ENCODE peak calls at places on chromosome 17, in six cellular contexts. L is lower lobe of right lung, A is IMR-90, B is mucosa of descending colon, H is breast epithelium, S is Caco-2. Y is an unnamed sample.

GRCh38 chr17:82647593-82648164 is 565 bp downstream of the WDR45B start:
- DNase-seq in L (no peak), A (no peak), B (peak), H (no peak), S (peak), Y (no peak)

GRCh38 chr17:19978206-19978802 is 676 bp upstream of the AKAP10 start:
- DNase-seq in L (peak), A (no peak), B (no peak), H (no peak), S (no peak), Y (no peak)

GRCh38 chr17:53193044-53193443 is 629.7 kb upstream of the KIF2B start:
- DNase-seq in L (no peak), A (no peak), B (no peak), H (no peak), S (no peak), Y (no peak)

GRCh38 chr17:71963791-71964190 is 157.0 kb upstream of the SOX9 start:
- DNase-seq in L (no peak), A (no peak), B (no peak), H (no peak), S (no peak), Y (no peak)

GRCh38 chr17:8935194-8935593 is 30.3 kb downstream of the PIK3R5 start:
- DNase-seq in L (peak), A (no peak), B (no peak), H (no peak), S (no peak), Y (peak)

GRCh38 chr17:10169274-10169673 is 29.1 kb downstream of the GAS7 start:
- DNase-seq in L (no peak), A (no peak), B (no peak), H (no peak), S (no peak), Y (no peak)

GRCh38 chr17:75845058-75845711 is 981 bp upstream of the UNC13D start:
- DNase-seq in L (peak), A (peak), B (peak), H (peak), S (peak), Y (peak)

GRCh38 chr17:67680445-67681224 is 37.1 kb upstream of the NOL11 start:
- DNase-seq in L (no peak), A (no peak), B (no peak), H (no peak), S (no peak), Y (no peak)

GRCh38 chr17:50871369-50871768 is 5.2 kb upstream of the TOB1 start:
- DNase-seq in L (no peak), A (no peak), B (no peak), H (no peak), S (no peak), Y (no peak)

GRCh38 chr17:1398900-1399299 is 1.1 kb downstream of the YWHAE start:
- DNase-seq in L (no peak), A (peak), B (no peak), H (no peak), S (no peak), Y (peak)

GRCh38 chr17:55463600-55463999 is 42.0 kb upstream of the MMD start:
- DNase-seq in L (no peak), A (no peak), B (no peak), H (no peak), S (no peak), Y (no peak)

GRCh38 chr17:57739402-57740224 is 5.5 kb downstream of the CCDC182 start:
- DNase-seq in L (no peak), A (no peak), B (no peak), H (no peak), S (peak), Y (peak)

GRCh38 chr17:81536299-81537290 is 8.4 kb downstream of the FSCN2 start:
- DNase-seq in L (no peak), A (peak), B (no peak), H (no peak), S (no peak), Y (peak)

GRCh38 chr17:63082952-63083351 is 116.9 kb downstream of the TANC2 start:
- DNase-seq in L (no peak), A (peak), B (no peak), H (no peak), S (no peak), Y (peak)

GRCh38 chr17:56598471-56598870 is 5.0 kb downstream of the NOG start:
- DNase-seq in L (no peak), A (peak), B (no peak), H (no peak), S (no peak), Y (peak)

GRCh38 chr17:46862949-46863348 is 11.6 kb downstream of the WNT9B start:
- DNase-seq in L (no peak), A (no peak), B (no peak), H (no peak), S (no peak), Y (no peak)

GRCh38 chr17:3866269-3866668 is 20.2 kb upstream of the NCBP3 start:
- DNase-seq in L (peak), A (no peak), B (no peak), H (no peak), S (no peak), Y (no peak)

GRCh38 chr17:72102366-72102765 is 18.5 kb upstream of the SOX9 start:
- DNase-seq in L (no peak), A (no peak), B (no peak), H (no peak), S (no peak), Y (no peak)

GRCh38 chr17:54992797-54993639 is 24.5 kb downstream of the STXBP4 start:
- DNase-seq in L (no peak), A (peak), B (no peak), H (no peak), S (peak), Y (peak)

GRCh38 chr17:19248149-19248922 is 11.2 kb downstream of the EPN2 start:
- DNase-seq in L (no peak), A (no peak), B (no peak), H (no peak), S (no peak), Y (no peak)

GRCh38 chr17:75346906-75347305 is 57.7 kb upstream of the SLC25A19 start:
- DNase-seq in L (no peak), A (peak), B (no peak), H (no peak), S (peak), Y (no peak)

GRCh38 chr17:31935512-31935911 is 1.3 kb upstream of the SUZ12 start:
- DNase-seq in L (no peak), A (no peak), B (no peak), H (no peak), S (no peak), Y (no peak)

GRCh38 chr17:50675190-50675589 is 32.5 kb downstream of the ANKRD40 start:
- DNase-seq in L (no peak), A (no peak), B (no peak), H (peak), S (no peak), Y (no peak)

GRCh38 chr17:75078097-75079022 is 9.4 kb upstream of the SLC16A5 start:
- DNase-seq in L (peak), A (peak), B (peak), H (no peak), S (peak), Y (peak)

GRCh38 chr17:47895254-47895855 is 681 bp upstream of the SP2 start:
- DNase-seq in L (peak), A (peak), B (peak), H (no peak), S (no peak), Y (peak)

GRCh38 chr17:1644493-1645206 is 882 bp downstream of the SCARF1 start:
- DNase-seq in L (no peak), A (peak), B (no peak), H (no peak), S (no peak), Y (no peak)

GRCh38 chr17:54882371-54882770 is 18.3 kb upstream of the TOM1L1 start:
- DNase-seq in L (no peak), A (no peak), B (no peak), H (no peak), S (no peak), Y (no peak)

GRCh38 chr17:8700546-8700945 is 44.1 kb downstream of the CCDC42 start:
- DNase-seq in L (no peak), A (no peak), B (no peak), H (no peak), S (no peak), Y (no peak)

GRCh38 chr17:27529230-27529796 is 73.1 kb downstream of the KSR1 start:
- DNase-seq in L (peak), A (peak), B (no peak), H (no peak), S (no peak), Y (peak)

GRCh38 chr17:83099570-83100181 is 20.3 kb downstream of the METRNL start:
- DNase-seq in L (no peak), A (no peak), B (peak), H (no peak), S (no peak), Y (peak)

GRCh38 chr17:62704381-62704971 is 77.0 kb downstream of the MRC2 start:
- DNase-seq in L (no peak), A (peak), B (peak), H (no peak), S (peak), Y (peak)

GRCh38 chr17:574061-574460 is 140.6 kb downstream of the VPS53 start:
- DNase-seq in L (no peak), A (peak), B (no peak), H (no peak), S (no peak), Y (peak)

GRCh38 chr17:17387017-17387416 is 83.8 kb downstream of the NT5M start:
- DNase-seq in L (no peak), A (no peak), B (peak), H (no peak), S (peak), Y (no peak)

GRCh38 chr17:17386143-17386800 is 83.1 kb downstream of the NT5M start:
- DNase-seq in L (no peak), A (no peak), B (no peak), H (no peak), S (no peak), Y (no peak)

GRCh38 chr17:17388657-17389496 is 85.7 kb downstream of the NT5M start:
- DNase-seq in L (no peak), A (no peak), B (no peak), H (no peak), S (no peak), Y (no peak)

GRCh38 chr17:17385502-17385901 is 82.3 kb downstream of the NT5M start:
- DNase-seq in L (no peak), A (no peak), B (no peak), H (no peak), S (no peak), Y (no peak)

GRCh38 chr17:17387461-17388362 is 84.5 kb downstream of the NT5M start:
- DNase-seq in L (peak), A (no peak), B (peak), H (no peak), S (peak), Y (no peak)
- TF ChIP-seq CTCF in L (peak), A (no peak), B (peak), H (peak), S (peak), Y (peak)

GRCh38 chr17:40540448-40540847 is 24.8 kb downstream of the CCR7 start:
- DNase-seq in L (no peak), A (no peak), B (peak), H (no peak), S (no peak), Y (no peak)
- H3K4me3 ChIP-seq in L (no peak), A (no peak), B (no peak), H (no peak), S (no peak), Y (no peak)

GRCh38 chr17:44205962-44206824 is 6.5 kb upstream of the ATXN7L3 start:
- DNase-seq in L (no peak), A (no peak), B (no peak), H (no peak), S (peak), Y (no peak)
- TF ChIP-seq CTCF in L (no peak), A (peak), B (no peak), H (no peak), S (no peak), Y (peak)

GRCh38 chr17:77444653-77445029 is 303.9 kb downstream of the SEC14L1 start:
- DNase-seq in L (no peak), A (peak), B (no peak), H (no peak), S (no peak), Y (peak)
- H3K4me3 ChIP-seq in L (no peak), A (no peak), B (no peak), H (no peak), S (no peak), Y (no peak)

GRCh38 chr17:73189417-73190099 is 3.3 kb upstream of the COG1 start:
- DNase-seq in L (no peak), A (peak), B (no peak), H (no peak), S (peak), Y (peak)
- TF ChIP-seq CTCF in L (peak), A (peak), B (no peak), H (peak), S (peak), Y (peak)

GRCh38 chr17:44119798-44120197 is 3.6 kb downstream of the HDAC5 start:
- DNase-seq in L (no peak), A (no peak), B (no peak), H (no peak), S (no peak), Y (no peak)

GRCh38 chr17:44119062-44119461 is 4.4 kb downstream of the HDAC5 start:
- DNase-seq in L (no peak), A (no peak), B (no peak), H (no peak), S (no peak), Y (no peak)

GRCh38 chr17:44121997-44122824 is 1.2 kb downstream of the HDAC5 start:
- DNase-seq in L (no peak), A (no peak), B (no peak), H (no peak), S (no peak), Y (no peak)

GRCh38 chr17:44122825-44123355 is 551 bp downstream of the HDAC5 start:
- DNase-seq in L (peak), A (no peak), B (no peak), H (no peak), S (no peak), Y (no peak)

DNA sequence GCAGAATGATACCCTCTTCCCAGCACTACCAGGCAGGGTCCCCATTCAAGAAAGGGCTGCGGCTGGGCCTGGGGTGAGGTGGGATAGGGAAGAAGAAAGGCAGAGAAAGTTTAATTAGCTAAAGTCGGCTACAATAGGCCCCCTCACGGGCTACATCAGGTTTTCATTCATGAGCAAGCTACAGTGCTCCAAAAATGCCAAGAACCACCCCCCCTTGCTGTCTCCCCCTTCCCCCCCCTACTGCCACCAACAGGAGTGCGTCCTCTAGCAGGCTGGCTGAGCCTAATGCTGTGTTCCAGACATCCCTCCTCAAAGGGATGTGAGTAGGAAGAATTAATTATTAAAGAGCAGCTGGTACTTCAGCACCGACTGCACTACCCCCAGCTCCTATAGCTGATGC is 2.2 kb downstream of the HDAC5 start:
- DNase-seq in L (no peak), A (no peak), B (no peak), H (no peak), S (no peak), Y (no peak)
- H3K4me3 ChIP-seq in L (peak), A (no peak), B (no peak), H (peak), S (no peak), Y (no peak)

Y was measured in cardiac fibroblast.